ENCODE peak calls at places on chromosomes 12 and 14, in five cellular contexts. Q, X, L, P and U are unnamed samples.

GRCh38 chr14:99688210-99688581 is 4.1 kb downstream of the CYP46A1 start:
- DNase-seq in Q (no peak), X (no peak), L (no peak), P (no peak), U (no peak)

GRCh38 chr12:75207338-75208083 is 2.1 kb downstream of the KCNC2 start:
- DNase-seq in Q (no peak), X (no peak), L (peak; percentile 34), P (no peak), U (no peak)

GRCh38 chr12:6899837-6900519 is 4.6 kb upstream of the LRRC23 start:
- DNase-seq in Q (peak; percentile 79), X (peak; percentile 55), L (peak; percentile 78), P (no peak), U (no peak)

GRCh38 chr12:123941485-123942276 is 30.9 kb downstream of the CCDC92 start:
- DNase-seq in Q (no peak), X (no peak), L (no peak), P (no peak), U (no peak)

GRCh38 chr12:91965781-91966180 is 179.9 kb downstream of the BTG1 start:
- DNase-seq in Q (no peak), X (no peak), L (no peak), P (no peak), U (no peak)

GRCh38 chr12:6788972-6789905 is at the start of gene CD4:
- DNase-seq in Q (no peak), X (peak; percentile 94), L (no peak), P (no peak), U (no peak)

GRCh38 chr12:65695077-65695865 is 129.0 kb upstream of the HMGA2 start:
- DNase-seq in Q (peak; percentile 99), X (no peak), L (peak; percentile 22), P (no peak), U (peak; percentile 99)

GRCh38 chr14:23729720-23730387 is 93.7 kb downstream of the DHRS2 start:
- DNase-seq in Q (no peak), X (no peak), L (peak; percentile 32), P (peak; percentile 34), U (no peak)

GRCh38 chr12:27626239-27626638 is 70.0 kb upstream of the REP15 start:
- DNase-seq in Q (peak; percentile 59), X (no peak), L (peak; percentile 23), P (no peak), U (no peak)

GRCh38 chr12:48005750-48006021 is 1.4 kb upstream of the COL2A1 start:
- DNase-seq in Q (no peak), X (no peak), L (no peak), P (no peak), U (no peak)

GRCh38 chr14:78752789-78753188 is 582.6 kb downstream of the NRXN3 start:
- DNase-seq in Q (peak; percentile 1), X (no peak), L (no peak), P (no peak), U (no peak)

GRCh38 chr12:2267624-2268477 is 215.1 kb downstream of the CACNA1C start:
- DNase-seq in Q (peak; percentile 26), X (no peak), L (peak; percentile 62), P (no peak), U (peak; percentile 87)

GRCh38 chr14:36967892-36968555 is 204.4 kb downstream of the SLC25A21 start:
- DNase-seq in Q (no peak), X (no peak), L (no peak), P (no peak), U (no peak)

GRCh38 chr12:105588126-105588525 is 257.6 kb downstream of the C12orf75 start:
- DNase-seq in Q (no peak), X (no peak), L (no peak), P (no peak), U (no peak)

GRCh38 chr14:20591235-20591634 is at the start of gene RNASE12:
- DNase-seq in Q (no peak), X (no peak), L (no peak), P (no peak), U (no peak)

GRCh38 chr14:56221392-56222128 is 103.3 kb downstream of the PELI2 start:
- DNase-seq in Q (no peak), X (no peak), L (peak; percentile 60), P (no peak), U (no peak)

GRCh38 chr14:104879201-104879982 is 14.3 kb downstream of the CEP170B start:
- DNase-seq in Q (no peak), X (no peak), L (no peak), P (no peak), U (no peak)

GRCh38 chr14:92650581-92651105 is 97.8 kb downstream of the LGMN start:
- DNase-seq in Q (no peak), X (no peak), L (no peak), P (no peak), U (no peak)

GRCh38 chr14:104137297-104138097 is 890 bp upstream of the KIF26A start:
- DNase-seq in Q (no peak), X (peak; percentile 84), L (peak; percentile 92), P (peak; percentile 82), U (peak; percentile 15)

GRCh38 chr14:77601846-77602609 is 14.4 kb downstream of the SPTLC2 start:
- DNase-seq in Q (no peak), X (no peak), L (no peak), P (no peak), U (no peak)

GRCh38 chr12:6199531-6200265 is 502 bp upstream of the CD9 start:
- DNase-seq in Q (no peak), X (no peak), L (peak; percentile 92), P (peak; percentile 18), U (peak; percentile 48)

GRCh38 chr14:58280954-58281787 is 17.2 kb upstream of the ARID4A start:
- DNase-seq in Q (peak; percentile 89), X (peak; percentile 56), L (no peak), P (no peak), U (peak; percentile 78)

GRCh38 chr14:61698216-61698980 is 3.1 kb downstream of the HIF1A start:
- DNase-seq in Q (peak; percentile 35), X (no peak), L (no peak), P (no peak), U (peak; percentile 32)

GRCh38 chr12:75812341-75813018 is 219.1 kb downstream of the PHLDA1 start:
- DNase-seq in Q (peak; percentile 89), X (no peak), L (no peak), P (no peak), U (peak; percentile 62)

GRCh38 chr12:123094349-123095073 is 56.4 kb downstream of the PITPNM2 start:
- DNase-seq in Q (peak; percentile 37), X (no peak), L (no peak), P (peak; percentile 20), U (peak; percentile 93)